ENCODE peak calls at places on chromosomes 13 and 19, in eight cellular contexts. Z, Q, V, W, B, I, O and X are unnamed samples.

GRCh38 chr19:8609210-8610040 is 1.1 kb downstream of the ADAMTS10 start:
- DNase-seq in Z (peak), Q (no peak), V (peak), W (peak), B (no peak), I (peak), O (no peak), X (no peak)

GRCh38 chr13:51234676-51235075 is 12.5 kb downstream of the FAM124A start:
- DNase-seq in Z (no peak), Q (no peak), V (no peak), W (no peak), B (no peak), I (no peak), O (no peak), X (no peak)

GRCh38 chr13:73077867-73078266 is 19.1 kb downstream of the KLF5 start:
- DNase-seq in Z (no peak), Q (no peak), V (no peak), W (no peak), B (no peak), I (no peak), O (no peak), X (no peak)

GRCh38 chr13:38264363-38265134 is 85.1 kb upstream of the UFM1 start:
- DNase-seq in Z (no peak), Q (no peak), V (no peak), W (no peak), B (peak), I (no peak), O (no peak), X (no peak)

GRCh38 chr13:65594255-65594654 is 1635.9 kb downstream of the PCDH9 start:
- DNase-seq in Z (no peak), Q (no peak), V (no peak), W (no peak), B (no peak), I (peak), O (no peak), X (no peak)

GRCh38 chr19:6736169-6736916 is 1.0 kb downstream of the GPR108 start:
- DNase-seq in Z (peak), Q (peak), V (peak), W (peak), B (no peak), I (peak), O (peak), X (peak)

GRCh38 chr13:94712812-94713555 is 639 bp upstream of the SOX21 start:
- DNase-seq in Z (no peak), Q (no peak), V (no peak), W (peak), B (no peak), I (peak), O (no peak), X (no peak)

GRCh38 chr13:50783066-50783465 is 60.4 kb downstream of the DLEU7 start:
- DNase-seq in Z (no peak), Q (no peak), V (no peak), W (no peak), B (no peak), I (no peak), O (no peak), X (no peak)

GRCh38 chr13:73056054-73056962 is 2.5 kb upstream of the KLF5 start:
- DNase-seq in Z (no peak), Q (no peak), V (no peak), W (no peak), B (no peak), I (peak), O (no peak), X (no peak)

GRCh38 chr13:18212873-18213272 is 968.8 kb downstream of the TUBA3C start:
- DNase-seq in Z (no peak), Q (no peak), V (no peak), W (no peak), B (no peak), I (peak), O (peak), X (no peak)

GRCh38 chr13:108218044-108218974 is at the start of gene ABHD13:
- DNase-seq in Z (peak), Q (peak), V (peak), W (peak), B (peak), I (peak), O (peak), X (peak)

GRCh38 chr19:45455707-45456499 is 11.9 kb upstream of the FOSB start:
- DNase-seq in Z (peak), Q (peak), V (peak), W (peak), B (no peak), I (peak), O (peak), X (no peak)

GRCh38 chr19:41753159-41753558 is 2.2 kb upstream of the CEACAM6 start:
- DNase-seq in Z (peak), Q (peak), V (no peak), W (no peak), B (peak), I (peak), O (peak), X (no peak)

GRCh38 chr19:35295792-35296462 is 4.0 kb downstream of the MAG start:
- DNase-seq in Z (no peak), Q (peak), V (no peak), W (no peak), B (no peak), I (no peak), O (no peak), X (no peak)

GRCh38 chr19:36215276-36216171 is 618 bp downstream of the ZNF146 start:
- DNase-seq in Z (peak), Q (no peak), V (no peak), W (no peak), B (no peak), I (peak), O (no peak), X (no peak)

GRCh38 chr19:19548915-19549537 is 11.0 kb downstream of the CILP2 start:
- DNase-seq in Z (peak), Q (no peak), V (no peak), W (no peak), B (no peak), I (no peak), O (no peak), X (no peak)

GRCh38 chr13:71303144-71303543 is 563.9 kb downstream of the DACH1 start:
- DNase-seq in Z (no peak), Q (no peak), V (no peak), W (no peak), B (no peak), I (peak), O (no peak), X (no peak)

GRCh38 chr13:102289606-102290005 is 112.2 kb downstream of the FGF14 start:
- DNase-seq in Z (no peak), Q (no peak), V (no peak), W (no peak), B (no peak), I (no peak), O (no peak), X (no peak)